ENCODE peak calls at places on chromosome 7, in five cellular contexts. K, J, F, G and R are unnamed samples.

GRCh38 chr7:54831644-54832095 is 72.7 kb upstream of the SEC61G start:
- DNase-seq in K (no peak), J (no peak), F (peak; percentile 91), G (no peak), R (no peak)

GRCh38 chr7:69108041-69108440 is 490.2 kb upstream of the AUTS2 start:
- DNase-seq in K (no peak), J (no peak), F (no peak), G (no peak), R (no peak)

GRCh38 chr7:113267885-113268284 is 149.5 kb upstream of the SMIM30 start:
- DNase-seq in K (no peak), J (no peak), F (no peak), G (peak; percentile 20), R (no peak)

GRCh38 chr7:44063547-44063893 is 1.8 kb downstream of the PGAM2 start:
- DNase-seq in K (no peak), J (no peak), F (no peak), G (no peak), R (no peak)

GRCh38 chr7:135490783-135491182 is 19.1 kb downstream of the CNOT4 start:
- DNase-seq in K (no peak), J (no peak), F (no peak), G (peak; percentile 73), R (peak; percentile 44)

GRCh38 chr7:70694909-70695803 is 436.8 kb upstream of the GALNT17 start:
- DNase-seq in K (peak; percentile 37), J (peak; percentile 15), F (no peak), G (peak; percentile 21), R (peak; percentile 17)

GRCh38 chr7:97166308-97166707 is 48.8 kb downstream of the SDHAF3 start:
- DNase-seq in K (no peak), J (no peak), F (no peak), G (no peak), R (no peak)

GRCh38 chr7:94386416-94386815 is 8.3 kb upstream of the COL1A2 start:
- DNase-seq in K (no peak), J (no peak), F (no peak), G (no peak), R (no peak)

GRCh38 chr7:106693659-106694353 is 32.8 kb upstream of the CCDC71L start:
- DNase-seq in K (no peak), J (no peak), F (no peak), G (no peak), R (no peak)

GRCh38 chr7:80681272-80681885 is 42.9 kb downstream of the CD36 start:
- DNase-seq in K (no peak), J (no peak), F (peak; percentile 45), G (peak; percentile 53), R (no peak)

GRCh38 chr7:78172138-78172887 is 373.7 kb downstream of the PHTF2 start:
- DNase-seq in K (no peak), J (no peak), F (no peak), G (no peak), R (no peak)

GRCh38 chr7:18116661-18117060 is 89.0 kb upstream of the PRPS1L1 start:
- DNase-seq in K (no peak), J (no peak), F (no peak), G (no peak), R (no peak)

GRCh38 chr7:142669074-142669654 is 80.1 kb upstream of the PRSS1 start:
- DNase-seq in K (no peak), J (no peak), F (no peak), G (peak; percentile 39), R (no peak)

GRCh38 chr7:25812086-25812855 is 339.7 kb upstream of the NFE2L3 start:
- DNase-seq in K (no peak), J (no peak), F (no peak), G (no peak), R (no peak)

GRCh38 chr7:138350103-138350700 is 109.9 kb upstream of the TRIM24 start:
- DNase-seq in K (no peak), J (no peak), F (no peak), G (no peak), R (no peak)

GRCh38 chr7:74320645-74321178 is 31.5 kb downstream of the CLIP2 start:
- DNase-seq in K (no peak), J (no peak), F (no peak), G (no peak), R (no peak)

GRCh38 chr7:31991846-31992245 is 78.4 kb downstream of the PDE1C start:
- DNase-seq in K (no peak), J (no peak), F (no peak), G (no peak), R (no peak)

GRCh38 chr7:112163021-112163310 is 43.2 kb downstream of the DOCK4 start:
- DNase-seq in K (no peak), J (no peak), F (no peak), G (no peak), R (no peak)

GRCh38 chr7:100476903-100477870 is 1.8 kb downstream of the TSC22D4 start:
- DNase-seq in K (no peak), J (no peak), F (no peak), G (no peak), R (no peak)

DNA sequence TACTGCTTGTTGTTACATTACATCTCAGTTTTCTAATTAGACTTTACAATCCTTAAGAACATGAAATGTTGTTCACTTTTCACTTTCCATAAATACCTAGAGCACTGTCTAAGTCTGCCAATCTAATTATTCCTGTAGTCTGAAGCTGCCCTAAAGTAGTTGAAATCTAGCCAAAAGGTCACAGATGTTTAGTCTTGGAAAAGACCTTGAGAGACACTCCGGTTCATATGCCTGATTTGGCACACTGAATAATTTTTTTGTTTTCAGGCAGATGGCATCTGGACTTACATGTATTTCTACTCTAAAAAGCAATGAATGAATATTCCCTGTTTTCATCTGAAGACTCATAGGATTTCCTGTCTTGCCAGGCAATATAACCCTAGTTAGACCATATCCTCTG is 359.1 kb downstream of the ANKRD7 start:
- DNase-seq in K (no peak), J (no peak), F (no peak), G (no peak), R (no peak)
- H3K27ac ChIP-seq in K (no peak overlapping the region), J (no peak overlapping the region), F (no peak overlapping the region), G (no peak overlapping the region), R (no peak overlapping the region)

GRCh38 chr7:105131033-105131656 is 117.1 kb downstream of the KMT2E start:
- DNase-seq in K (no peak), J (no peak), F (no peak), G (peak; percentile 22), R (no peak)

GRCh38 chr7:105130580-105130979 is 116.6 kb downstream of the KMT2E start:
- DNase-seq in K (no peak), J (no peak), F (no peak), G (no peak), R (no peak)

GRCh38 chr7:105132335-105132734 is 118.3 kb downstream of the KMT2E start:
- DNase-seq in K (no peak), J (no peak), F (no peak), G (no peak), R (no peak)

GRCh38 chr7:105132835-105133234 is 118.8 kb downstream of the KMT2E start:
- DNase-seq in K (no peak), J (no peak), F (no peak), G (no peak), R (no peak)

DNA sequence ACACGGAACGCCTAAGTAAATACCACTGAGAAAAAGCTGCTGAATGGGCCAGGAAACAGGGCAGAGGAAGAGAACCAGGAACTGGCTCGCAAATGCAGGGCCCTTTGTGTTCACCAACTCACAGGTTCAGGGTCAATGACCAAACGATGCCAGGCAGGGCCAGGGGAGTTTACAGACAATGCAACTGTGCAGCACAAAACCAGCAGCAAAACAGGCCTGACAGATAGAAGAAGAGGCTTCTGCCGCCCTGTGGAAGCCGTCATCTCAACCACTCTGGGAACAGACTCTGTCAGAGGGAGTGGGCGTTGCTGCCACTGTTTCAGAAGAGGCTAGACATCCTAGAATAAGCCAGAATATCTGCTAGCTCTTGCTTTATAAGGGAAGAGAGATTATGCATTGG is 117.9 kb downstream of the KMT2E start:
- DNase-seq in K (no peak), J (no peak), F (no peak), G (no peak), R (no peak)
- H3K36me3 ChIP-seq in K (no peaks in the 10 kb centered on the region), J (no peaks in the 10 kb centered on the region), F (no peaks in the 10 kb centered on the region), G (no peaks in the 10 kb centered on the region), R (no peaks in the 10 kb centered on the region)

GRCh38 chr7:140345426-140345825 is 52.9 kb downstream of the SLC37A3 start:
- DNase-seq in K (no peak), J (no peak), F (no peak), G (no peak), R (no peak)

GRCh38 chr7:140348161-140348849 is 50.0 kb downstream of the SLC37A3 start:
- DNase-seq in K (no peak), J (no peak), F (no peak), G (peak; percentile 56), R (no peak)

GRCh38 chr7:140347218-140347617 is 51.1 kb downstream of the SLC37A3 start:
- DNase-seq in K (no peak), J (no peak), F (no peak), G (no peak), R (no peak)

DNA sequence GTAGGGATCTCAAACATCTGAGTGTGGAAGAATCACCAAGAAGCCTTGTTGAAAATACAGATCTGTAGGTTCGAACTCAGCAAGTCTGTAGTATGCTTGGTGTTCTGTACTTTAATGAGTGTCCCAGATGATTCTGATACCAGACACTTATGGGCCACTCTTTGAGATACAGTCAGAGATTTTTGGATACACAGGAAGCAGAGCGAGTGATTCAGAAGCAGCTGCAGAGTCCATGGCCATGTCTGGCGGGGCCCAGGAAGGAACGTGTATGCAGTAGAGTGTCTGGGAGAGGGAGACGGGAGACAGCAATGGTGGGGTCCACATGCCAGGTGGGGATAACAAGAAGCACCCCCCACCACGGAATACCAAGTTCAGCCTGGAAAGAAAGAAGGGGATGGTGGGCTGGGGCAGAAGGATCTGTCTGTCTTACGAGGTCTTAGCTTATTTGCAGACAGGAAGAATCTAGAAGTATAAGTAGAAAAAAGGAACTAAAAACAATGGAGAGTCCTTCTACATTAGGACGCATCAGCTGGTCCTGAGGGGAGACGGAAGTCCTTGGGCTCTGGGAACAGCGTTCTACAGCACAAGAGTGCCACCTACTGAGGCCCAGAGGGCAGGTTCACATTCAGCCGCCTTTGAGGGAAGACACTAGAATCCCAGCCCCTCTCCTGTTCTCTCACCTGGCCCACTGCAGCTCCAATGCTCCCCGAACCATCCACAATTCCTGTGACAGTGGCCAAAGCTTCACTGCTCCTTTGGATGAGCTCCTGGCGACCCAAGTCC is 55.4 kb downstream of the SLC37A3 start:
- DNase-seq in K (no peak), J (no peak), F (peak; percentile 8), G (peak; percentile 48), R (peak; percentile 53)
- TF ChIP-seq CTCF in K (no peak), J (peak; percentile 39), F (peak; percentile 10), G (peak; percentile 44), R (no peak)

GRCh38 chr7:30751696-30752273 is at the start of gene INMT:
- DNase-seq in K (no peak), J (peak; percentile 13), F (no peak), G (peak; percentile 84), R (peak; percentile 25)

GRCh38 chr7:30750574-30751256 is 1.2 kb upstream of the INMT start:
- DNase-seq in K (peak; percentile 27), J (peak; percentile 17), F (no peak), G (peak; percentile 98), R (peak; percentile 29)

GRCh38 chr7:30752979-30753378 is 1.0 kb downstream of the INMT start:
- DNase-seq in K (peak; percentile 84), J (peak; percentile 26), F (no peak), G (peak; percentile 83), R (peak; percentile 69)

GRCh38 chr7:30751257-30751650 is 681 bp upstream of the INMT start:
- DNase-seq in K (no peak), J (no peak), F (no peak), G (no peak), R (no peak)

DNA sequence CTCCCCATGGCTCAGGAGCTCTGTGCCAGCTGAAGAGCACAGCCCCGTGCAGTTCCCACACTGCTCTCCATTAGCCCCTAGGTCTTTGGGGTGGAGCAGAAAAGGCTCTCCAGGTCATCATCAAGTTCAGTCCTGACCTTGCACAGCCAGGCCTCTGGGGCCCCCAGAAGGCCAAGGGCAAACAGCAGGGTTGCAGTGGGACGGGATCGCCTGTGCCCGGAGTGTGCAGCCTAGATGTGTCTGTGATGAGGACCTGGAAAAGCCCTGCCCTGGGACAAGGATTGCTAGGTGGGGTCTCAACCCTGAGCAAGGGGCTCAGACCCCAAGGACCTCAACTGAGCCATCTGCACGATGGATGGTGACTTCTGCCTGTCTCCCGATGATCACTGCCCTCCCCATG is 549 bp downstream of the INMT start:
- DNase-seq in K (no peak), J (no peak), F (no peak), G (no peak), R (no peak)
- H3K27ac ChIP-seq in K (no peak overlapping the region), J (peak overlapping the region; percentile 60), F (no peak overlapping the region), G (no peak overlapping the region), R (no peak overlapping the region)